ENCODE peak calls at places on chromosomes 1 and 21, in five cellular contexts. R is SJSA1; P is tibial artery; D is Peyer's patch; X is CD4-positive, alpha-beta T cell. Z is an unnamed sample.
A peak's percentile ranks its signal among the peaks of the same experiment; 100 is the strongest.

GRCh38 chr21:46023126-46023985 is 41.8 kb downstream of the COL6A1 start:
- DNase-seq in P (no peak), R (no peak), D (no peak), X (no peak), Z (no peak)

GRCh38 chr1:44240802-44241671 is 27.8 kb downstream of the DMAP1 start:
- DNase-seq in X (no peak), P (no peak), R (no peak), D (no peak), Z (no peak)

GRCh38 chr21:38227401-38227800 is 29.4 kb upstream of the KCNJ15 start:
- DNase-seq in R (no peak), P (no peak), D (no peak), X (no peak), Z (no peak)

GRCh38 chr1:2290595-2291510 is 62.7 kb downstream of the SKI start:
- DNase-seq in R (peak; percentile 95), P (peak; percentile 93), D (peak; percentile 94), X (peak; percentile 62), Z (peak; percentile 76)

GRCh38 chr1:53373246-53373645 is 45.4 kb upstream of the LRP8 start:
- DNase-seq in R (peak; percentile 4), X (no peak), P (no peak), D (peak; percentile 13), Z (no peak)

GRCh38 chr1:214404154-214404553 is 123.2 kb downstream of the SMYD2 start:
- DNase-seq in R (no peak), D (no peak), X (no peak), P (no peak), Z (no peak)

GRCh38 chr1:41902125-41902524 is 16.6 kb downstream of the HIVEP3 start:
- DNase-seq in X (no peak), D (no peak), R (peak; percentile 83), P (no peak), Z (no peak)

GRCh38 chr1:118788372-118788955 is 199.7 kb downstream of the TBX15 start:
- DNase-seq in X (no peak), P (no peak), R (no peak), D (no peak), Z (no peak)

GRCh38 chr1:24331961-24332673 is 13.0 kb downstream of the GRHL3 start:
- DNase-seq in P (no peak), R (no peak), X (no peak), D (no peak), Z (no peak)

GRCh38 chr1:200805719-200806118 is 67.0 kb downstream of the CAMSAP2 start:
- DNase-seq in R (no peak), D (no peak), X (no peak), P (no peak), Z (no peak)

GRCh38 chr1:32518976-32519375 is 20.3 kb upstream of the ZBTB8A start:
- DNase-seq in P (no peak), D (no peak), X (no peak), R (no peak), Z (no peak)

GRCh38 chr1:119647228-119647733 is 785 bp downstream of the ZNF697 start:
- DNase-seq in P (no peak), D (no peak), R (no peak), X (no peak), Z (no peak)

GRCh38 chr21:42032266-42032665 is 22.1 kb upstream of the ZBTB21 start:
- DNase-seq in R (no peak), X (no peak), D (no peak), P (no peak), Z (no peak)

GRCh38 chr1:230855886-230856285 is 12.4 kb downstream of the C1orf198 start:
- DNase-seq in D (no peak), X (no peak), R (no peak), P (no peak), Z (no peak)

GRCh38 chr1:193181985-193182384 is 4.4 kb downstream of the B3GALT2 start:
- DNase-seq in D (no peak), P (no peak), R (no peak), X (no peak), Z (no peak)

GRCh38 chr1:156898151-156898550 is 4.6 kb downstream of the PEAR1 start:
- DNase-seq in D (no peak), X (no peak), R (no peak), P (no peak), Z (no peak)

GRCh38 chr21:22806278-22806677 is 1808.1 kb downstream of the NCAM2 start:
- DNase-seq in R (no peak), P (no peak), X (no peak), D (no peak), Z (no peak)
- H3K9me3 ChIP-seq in R (no peaks in the 10 kb centered on the region), P (no peaks in the 10 kb centered on the region), X (no peaks in the 10 kb centered on the region), D (no peaks in the 10 kb centered on the region), Z (no peaks in the 10 kb centered on the region)

GRCh38 chr21:44741921-44742320 is 30.5 kb upstream of the TSPEAR start:
- DNase-seq in D (peak; percentile 10), R (no peak), P (no peak), X (no peak), Z (no peak)

GRCh38 chr21:44737706-44738354 is 26.5 kb upstream of the TSPEAR start:
- DNase-seq in X (no peak), P (no peak), R (no peak), D (no peak), Z (no peak)

GRCh38 chr21:44738621-44739020 is 27.2 kb upstream of the TSPEAR start:
- DNase-seq in R (no peak), D (no peak), P (no peak), X (no peak), Z (no peak)

GRCh38 chr21:44740721-44741120 is 29.3 kb upstream of the TSPEAR start:
- DNase-seq in D (peak; percentile 11), R (no peak), X (no peak), P (no peak), Z (no peak)

GRCh38 chr21:44739316-44739715 is 27.9 kb upstream of the TSPEAR start:
- DNase-seq in X (no peak), P (no peak), R (no peak), D (no peak), Z (no peak)
- H3K9me3 ChIP-seq in X (no peaks in the 10 kb centered on the region), P (peaks cover 46% of the 10 kb centered on the region), R (no peaks in the 10 kb centered on the region), D (no peaks in the 10 kb centered on the region), Z (no peaks in the 10 kb centered on the region)

DNA sequence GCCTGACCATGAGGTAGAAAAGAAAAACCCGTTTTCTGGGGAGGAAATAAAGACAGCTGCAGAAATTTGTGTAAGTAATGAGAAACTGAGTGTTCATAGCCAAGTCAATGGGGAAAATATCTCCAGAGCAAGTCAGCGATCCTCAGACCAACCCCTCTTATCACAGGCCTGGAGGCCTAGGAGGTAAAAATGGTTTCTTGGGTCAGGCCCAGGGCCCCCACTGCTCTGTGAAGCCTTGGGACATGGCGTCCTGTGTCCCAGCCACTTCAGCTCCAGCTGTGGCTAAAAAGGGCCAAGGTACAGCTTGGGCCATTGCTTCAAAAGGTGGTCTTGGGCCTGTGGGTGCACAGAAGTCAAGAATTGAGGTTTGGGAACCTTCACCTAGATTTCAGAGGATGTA is 101.0 kb downstream of the NPHS2 start:
- DNase-seq in X (no peak), P (no peak), R (no peak), D (no peak), Z (no peak)
- H3K9me3 ChIP-seq in X (peaks cover 30% of the 10 kb centered on the region), P (peaks cover 21% of the 10 kb centered on the region), R (peaks cover 15% of the 10 kb centered on the region), D (peaks cover 20% of the 10 kb centered on the region), Z (peaks cover 4% of the 10 kb centered on the region)

GRCh38 chr1:90721210-90722194 is 4.4 kb upstream of the BARHL2 start:
- DNase-seq in P (no peak), R (no peak), D (no peak), X (no peak), Z (no peak)
- H3K9me3 ChIP-seq in P (peaks cover 8% of the 10 kb centered on the region), R (no peaks in the 10 kb centered on the region), D (peaks cover 11% of the 10 kb centered on the region), X (peaks cover 31% of the 10 kb centered on the region), Z (no peaks in the 10 kb centered on the region)

GRCh38 chr21:40049959-40050290 is 182.7 kb downstream of the PCP4 start:
- DNase-seq in P (no peak), R (no peak), X (no peak), D (no peak), Z (no peak)

GRCh38 chr21:40052276-40052675 is 185.0 kb downstream of the PCP4 start:
- DNase-seq in R (no peak), P (no peak), D (no peak), X (no peak), Z (no peak)

GRCh38 chr21:40053007-40053406 is 185.8 kb downstream of the PCP4 start:
- DNase-seq in D (no peak), R (no peak), X (no peak), P (peak; percentile 77), Z (no peak)

GRCh38 chr21:40049031-40049958 is 182.1 kb downstream of the PCP4 start:
- DNase-seq in X (no peak), P (peak; percentile 44), R (no peak), D (no peak), Z (no peak)

GRCh38 chr21:40051801-40052200 is 184.6 kb downstream of the PCP4 start:
- DNase-seq in R (no peak), D (no peak), X (no peak), P (no peak), Z (no peak)
- H3K9me3 ChIP-seq in R (no peaks in the 10 kb centered on the region), D (no peaks in the 10 kb centered on the region), X (no peaks in the 10 kb centered on the region), P (no peaks in the 10 kb centered on the region), Z (no peaks in the 10 kb centered on the region)